ENCODE peak calls at places on chromosome 15, in ten cellular contexts. One of them, this sample, is unnamed.

GRCh38 chr15:66241886-66242285 is 11.7 kb downstream of the MEGF11 start:
- DNase-seq in NAMALWA: no peak
- DNase-seq in NCI-H2081 treated with DMSO at 0.1 percent for 48 hours: no peak
- DNase-seq in germinal center: no peak
- DNase-seq in NCI-H226: no peak
- DNase-seq in stimulated activated CD4-positive, alpha-beta T cell treated with anti-CD3 and anti-CD28 coated beads, Interleukin-15, amount 100 ng/mL, for 1 hour: no peak
- DNase-seq in left ventricle myocardium inferior: no peak
- DNase-seq in osteoblast: no peak
- DNase-seq in endothelial cell of umbilical vein: no peak
- DNase-seq in GM18507: no peak
- DNase-seq in this sample: no peak

GRCh38 chr15:88023956-88024355 is 232.6 kb downstream of the NTRK3 start:
- DNase-seq in NAMALWA: no peak
- DNase-seq in germinal center: no peak
- DNase-seq in stimulated activated CD4-positive, alpha-beta T cell treated with anti-CD3 and anti-CD28 coated beads, Interleukin-15, amount 100 ng/mL, for 1 hour: no peak
- DNase-seq in NCI-H226: no peak
- DNase-seq in left ventricle myocardium inferior: no peak
- DNase-seq in endothelial cell of umbilical vein: no peak
- DNase-seq in GM18507: no peak
- DNase-seq in NCI-H2081 treated with DMSO at 0.1 percent for 48 hours: no peak
- DNase-seq in osteoblast: no peak
- DNase-seq in this sample: peak

GRCh38 chr15:34318277-34319079 is 19.1 kb downstream of the SLC12A6 start:
- DNase-seq in endothelial cell of umbilical vein: peak
- DNase-seq in stimulated activated CD4-positive, alpha-beta T cell treated with anti-CD3 and anti-CD28 coated beads, Interleukin-15, amount 100 ng/mL, for 1 hour: no peak
- DNase-seq in NCI-H226: peak
- DNase-seq in NCI-H2081 treated with DMSO at 0.1 percent for 48 hours: no peak
- DNase-seq in osteoblast: no peak
- DNase-seq in NAMALWA: peak
- DNase-seq in GM18507: no peak
- DNase-seq in left ventricle myocardium inferior: peak
- DNase-seq in germinal center: peak
- DNase-seq in this sample: peak

GRCh38 chr15:101560722-101561583 is 71.4 kb upstream of the PCSK6 start:
- DNase-seq in osteoblast: no peak
- DNase-seq in endothelial cell of umbilical vein: no peak
- DNase-seq in left ventricle myocardium inferior: no peak
- DNase-seq in GM18507: no peak
- DNase-seq in NCI-H226: no peak
- DNase-seq in stimulated activated CD4-positive, alpha-beta T cell treated with anti-CD3 and anti-CD28 coated beads, Interleukin-15, amount 100 ng/mL, for 1 hour: no peak
- DNase-seq in NAMALWA: no peak
- DNase-seq in germinal center: no peak
- DNase-seq in NCI-H2081 treated with DMSO at 0.1 percent for 48 hours: no peak
- DNase-seq in this sample: no peak

GRCh38 chr15:70792171-70792573 is 28.8 kb upstream of the UACA start:
- DNase-seq in stimulated activated CD4-positive, alpha-beta T cell treated with anti-CD3 and anti-CD28 coated beads, Interleukin-15, amount 100 ng/mL, for 1 hour: no peak
- DNase-seq in osteoblast: no peak
- DNase-seq in germinal center: no peak
- DNase-seq in NAMALWA: no peak
- DNase-seq in left ventricle myocardium inferior: no peak
- DNase-seq in NCI-H226: peak
- DNase-seq in endothelial cell of umbilical vein: peak
- DNase-seq in NCI-H2081 treated with DMSO at 0.1 percent for 48 hours: no peak
- DNase-seq in GM18507: no peak
- DNase-seq in this sample: no peak

GRCh38 chr15:65980824-65981456 is 111.6 kb downstream of the RAB11A start:
- DNase-seq in GM18507: no peak
- DNase-seq in NCI-H2081 treated with DMSO at 0.1 percent for 48 hours: no peak
- DNase-seq in NAMALWA: peak
- DNase-seq in germinal center: peak
- DNase-seq in osteoblast: peak
- DNase-seq in left ventricle myocardium inferior: peak
- DNase-seq in stimulated activated CD4-positive, alpha-beta T cell treated with anti-CD3 and anti-CD28 coated beads, Interleukin-15, amount 100 ng/mL, for 1 hour: no peak
- DNase-seq in NCI-H226: peak
- DNase-seq in endothelial cell of umbilical vein: peak
- DNase-seq in this sample: peak

GRCh38 chr15:51401872-51402517 is 60.5 kb downstream of the GLDN start:
- DNase-seq in NCI-H2081 treated with DMSO at 0.1 percent for 48 hours: no peak
- DNase-seq in endothelial cell of umbilical vein: peak
- DNase-seq in GM18507: no peak
- DNase-seq in stimulated activated CD4-positive, alpha-beta T cell treated with anti-CD3 and anti-CD28 coated beads, Interleukin-15, amount 100 ng/mL, for 1 hour: no peak
- DNase-seq in osteoblast: peak
- DNase-seq in left ventricle myocardium inferior: peak
- DNase-seq in germinal center: peak
- DNase-seq in NAMALWA: peak
- DNase-seq in NCI-H226: no peak
- DNase-seq in this sample: peak

GRCh38 chr15:39786444-39787056 is 3.9 kb upstream of the FSIP1 start:
- DNase-seq in NCI-H226: peak
- DNase-seq in germinal center: peak
- DNase-seq in NCI-H2081 treated with DMSO at 0.1 percent for 48 hours: peak
- DNase-seq in GM18507: no peak
- DNase-seq in endothelial cell of umbilical vein: peak
- DNase-seq in NAMALWA: peak
- DNase-seq in stimulated activated CD4-positive, alpha-beta T cell treated with anti-CD3 and anti-CD28 coated beads, Interleukin-15, amount 100 ng/mL, for 1 hour: no peak
- DNase-seq in left ventricle myocardium inferior: no peak
- DNase-seq in osteoblast: peak
- DNase-seq in this sample: peak

GRCh38 chr15:61921093-61921492 is 139.2 kb downstream of the VPS13C start:
- DNase-seq in stimulated activated CD4-positive, alpha-beta T cell treated with anti-CD3 and anti-CD28 coated beads, Interleukin-15, amount 100 ng/mL, for 1 hour: no peak
- DNase-seq in endothelial cell of umbilical vein: no peak
- DNase-seq in osteoblast: no peak
- DNase-seq in GM18507: no peak
- DNase-seq in germinal center: no peak
- DNase-seq in NAMALWA: no peak
- DNase-seq in NCI-H2081 treated with DMSO at 0.1 percent for 48 hours: no peak
- DNase-seq in NCI-H226: no peak
- DNase-seq in left ventricle myocardium inferior: no peak
- DNase-seq in this sample: no peak

GRCh38 chr15:67120009-67120838 is 54.8 kb downstream of the SMAD3 start:
- DNase-seq in NCI-H2081 treated with DMSO at 0.1 percent for 48 hours: no peak
- DNase-seq in GM18507: no peak
- DNase-seq in stimulated activated CD4-positive, alpha-beta T cell treated with anti-CD3 and anti-CD28 coated beads, Interleukin-15, amount 100 ng/mL, for 1 hour: no peak
- DNase-seq in left ventricle myocardium inferior: no peak
- DNase-seq in osteoblast: no peak
- DNase-seq in NAMALWA: no peak
- DNase-seq in endothelial cell of umbilical vein: peak
- DNase-seq in NCI-H226: no peak
- DNase-seq in germinal center: no peak
- DNase-seq in this sample: no peak

GRCh38 chr15:40136470-40136869 is 24.4 kb upstream of the BUB1B start:
- DNase-seq in endothelial cell of umbilical vein: no peak
- DNase-seq in NAMALWA: no peak
- DNase-seq in germinal center: no peak
- DNase-seq in NCI-H2081 treated with DMSO at 0.1 percent for 48 hours: no peak
- DNase-seq in left ventricle myocardium inferior: no peak
- DNase-seq in GM18507: no peak
- DNase-seq in NCI-H226: no peak
- DNase-seq in stimulated activated CD4-positive, alpha-beta T cell treated with anti-CD3 and anti-CD28 coated beads, Interleukin-15, amount 100 ng/mL, for 1 hour: no peak
- DNase-seq in osteoblast: no peak
- DNase-seq in this sample: no peak

GRCh38 chr15:69056365-69056764 is 41.9 kb downstream of the NOX5 start:
- DNase-seq in left ventricle myocardium inferior: no peak
- DNase-seq in GM18507: no peak
- DNase-seq in germinal center: no peak
- DNase-seq in stimulated activated CD4-positive, alpha-beta T cell treated with anti-CD3 and anti-CD28 coated beads, Interleukin-15, amount 100 ng/mL, for 1 hour: no peak
- DNase-seq in NCI-H226: no peak
- DNase-seq in osteoblast: no peak
- DNase-seq in NCI-H2081 treated with DMSO at 0.1 percent for 48 hours: no peak
- DNase-seq in endothelial cell of umbilical vein: no peak
- DNase-seq in NAMALWA: no peak
- DNase-seq in this sample: no peak

GRCh38 chr15:33425149-33425548 is 114.4 kb downstream of the RYR3 start:
- DNase-seq in osteoblast: no peak
- DNase-seq in GM18507: no peak
- DNase-seq in NCI-H226: no peak
- DNase-seq in germinal center: no peak
- DNase-seq in stimulated activated CD4-positive, alpha-beta T cell treated with anti-CD3 and anti-CD28 coated beads, Interleukin-15, amount 100 ng/mL, for 1 hour: no peak
- DNase-seq in NAMALWA: no peak
- DNase-seq in endothelial cell of umbilical vein: no peak
- DNase-seq in left ventricle myocardium inferior: no peak
- DNase-seq in NCI-H2081 treated with DMSO at 0.1 percent for 48 hours: no peak
- DNase-seq in this sample: no peak

GRCh38 chr15:80640546-80641121 is 54.5 kb upstream of the ABHD17C start:
- DNase-seq in osteoblast: no peak
- DNase-seq in left ventricle myocardium inferior: no peak
- DNase-seq in NCI-H2081 treated with DMSO at 0.1 percent for 48 hours: no peak
- DNase-seq in NAMALWA: no peak
- DNase-seq in NCI-H226: peak
- DNase-seq in endothelial cell of umbilical vein: no peak
- DNase-seq in GM18507: no peak
- DNase-seq in germinal center: no peak
- DNase-seq in stimulated activated CD4-positive, alpha-beta T cell treated with anti-CD3 and anti-CD28 coated beads, Interleukin-15, amount 100 ng/mL, for 1 hour: no peak
- DNase-seq in this sample: no peak

GRCh38 chr15:61584410-61584809 is 355.3 kb upstream of the RORA start:
- DNase-seq in NAMALWA: peak
- DNase-seq in left ventricle myocardium inferior: no peak
- DNase-seq in NCI-H226: no peak
- DNase-seq in stimulated activated CD4-positive, alpha-beta T cell treated with anti-CD3 and anti-CD28 coated beads, Interleukin-15, amount 100 ng/mL, for 1 hour: no peak
- DNase-seq in germinal center: no peak
- DNase-seq in osteoblast: no peak
- DNase-seq in NCI-H2081 treated with DMSO at 0.1 percent for 48 hours: no peak
- DNase-seq in GM18507: no peak
- DNase-seq in endothelial cell of umbilical vein: peak
- DNase-seq in this sample: peak